ENCODE peak calls at places on chromosome 17, in four cellular contexts. U is A549, A is suprapubic skin, X is HAP-1. O is an unnamed sample.

GRCh38 chr17:40456396-40456951 is 13.2 kb downstream of the IGFBP4 start:
- DNase-seq in A (no peak), X (no peak), U (peak; percentile 39), O (no peak)

GRCh38 chr17:78040561-78041400 is 82.3 kb downstream of the TNRC6C start:
- DNase-seq in A (peak; percentile 83), U (peak; percentile 81), X (no peak), O (peak; percentile 72)

GRCh38 chr17:7883781-7884386 is 4.7 kb upstream of the CHD3 start:
- DNase-seq in X (no peak), U (peak; percentile 66), A (no peak), O (no peak)

GRCh38 chr17:58391302-58391984 is 25.9 kb downstream of the RNF43 start:
- DNase-seq in U (peak; percentile 96), A (no peak), X (peak; percentile 87), O (peak; percentile 75)

GRCh38 chr17:49557204-49558024 is 18.3 kb upstream of the NXPH3 start:
- DNase-seq in A (peak; percentile 38), X (peak; percentile 71), U (peak; percentile 81), O (peak; percentile 72)

GRCh38 chr17:72143245-72143644 is 22.4 kb downstream of the SOX9 start:
- DNase-seq in X (no peak), A (no peak), U (no peak), O (no peak)

GRCh38 chr17:7629939-7630571 is at the start of gene SHBG:
- DNase-seq in A (no peak), X (no peak), U (no peak), O (no peak)

GRCh38 chr17:77460514-77461046 is 319.8 kb downstream of the SEC14L1 start:
- DNase-seq in U (no peak), A (no peak), X (no peak), O (no peak)

GRCh38 chr17:15279011-15279477 is 13.9 kb upstream of the PMP22 start:
- DNase-seq in A (no peak), X (no peak), U (peak; percentile 96), O (no peak)

GRCh38 chr17:48444531-48445247 is 14.7 kb upstream of the SKAP1 start:
- DNase-seq in U (no peak), X (no peak), A (peak; percentile 52), O (no peak)

GRCh38 chr17:60311936-60312335 is 80.0 kb downstream of the USP32 start:
- DNase-seq in A (no peak), X (no peak), U (no peak), O (no peak)

GRCh38 chr17:40828454-40829039 is 6.1 kb upstream of the KRT10 start:
- DNase-seq in U (no peak), A (no peak), X (no peak), O (no peak)

GRCh38 chr17:44599298-44600175 is 42.3 kb downstream of the FZD2 start:
- DNase-seq in X (no peak), A (no peak), U (peak; percentile 93), O (no peak)

GRCh38 chr17:3990391-3991127 is 26.3 kb upstream of the ATP2A3 start:
- DNase-seq in U (no peak), X (no peak), A (no peak), O (no peak)

GRCh38 chr17:82121660-82122629 is 23.9 kb upstream of the FASN start:
- DNase-seq in X (no peak), A (no peak), U (no peak), O (no peak)

GRCh38 chr17:8621585-8621984 is 8.9 kb downstream of the MYH10 start:
- DNase-seq in A (no peak), U (no peak), X (no peak), O (no peak)

GRCh38 chr17:65564793-65565192 is 3.3 kb upstream of the AXIN2 start:
- DNase-seq in U (no peak), A (no peak), X (peak; percentile 37), O (no peak)

GRCh38 chr17:31824771-31825360 is 34.2 kb downstream of the COPRS start:
- DNase-seq in U (no peak), X (no peak), A (no peak), O (no peak)

GRCh38 chr17:32341141-32341856 is 674 bp downstream of the C17orf75 start:
- DNase-seq in X (peak; percentile 21), A (no peak), U (peak; percentile 70), O (no peak)

GRCh38 chr17:73068322-73069153 is 23.9 kb downstream of the SLC39A11 start:
- DNase-seq in X (no peak), A (no peak), U (peak; percentile 42), O (peak; percentile 32)

GRCh38 chr17:78559024-78559423 is 18.2 kb downstream of the DNAH17 start:
- DNase-seq in X (no peak), A (no peak), U (no peak), O (no peak)